ENCODE peak calls at places on chromosomes 3 and 15, in six cellular contexts. One of them, this sample, is unnamed.

GRCh38 chr3:127761101-127761802 is 61.1 kb downstream of the MGLL start:
- DNase-seq in neuronal stem cell: no peak
- DNase-seq in hepatocyte: no peak
- DNase-seq in CD4-positive, CD25-positive, alpha-beta regulatory T cell: no peak
- DNase-seq in mesenchymal stem cell: no peak
- DNase-seq in A673: no peak
- DNase-seq in this sample: no peak

GRCh38 chr15:90126457-90127435 is 24.5 kb upstream of the IDH2 start:
- DNase-seq in CD4-positive, CD25-positive, alpha-beta regulatory T cell: no peak
- DNase-seq in A673: no peak
- DNase-seq in mesenchymal stem cell: no peak
- DNase-seq in neuronal stem cell: no peak
- DNase-seq in hepatocyte: peak; percentile 46
- DNase-seq in this sample: no peak

GRCh38 chr3:2300938-2301337 is 202.3 kb downstream of the CNTN4 start:
- DNase-seq in neuronal stem cell: no peak
- DNase-seq in mesenchymal stem cell: no peak
- DNase-seq in CD4-positive, CD25-positive, alpha-beta regulatory T cell: no peak
- DNase-seq in hepatocyte: no peak
- DNase-seq in A673: no peak
- DNase-seq in this sample: no peak

GRCh38 chr3:67048716-67049076 is 50.6 kb downstream of the KBTBD8 start:
- DNase-seq in hepatocyte: no peak
- DNase-seq in neuronal stem cell: no peak
- DNase-seq in mesenchymal stem cell: no peak
- DNase-seq in CD4-positive, CD25-positive, alpha-beta regulatory T cell: no peak
- DNase-seq in A673: no peak
- DNase-seq in this sample: no peak

GRCh38 chr3:182487621-182488020 is 305.7 kb upstream of the ATP11B start:
- DNase-seq in neuronal stem cell: no peak
- DNase-seq in hepatocyte: no peak
- DNase-seq in A673: no peak
- DNase-seq in mesenchymal stem cell: no peak
- DNase-seq in CD4-positive, CD25-positive, alpha-beta regulatory T cell: no peak
- DNase-seq in this sample: no peak

GRCh38 chr15:47991376-47991775 is 129.4 kb upstream of the SLC24A5 start:
- DNase-seq in CD4-positive, CD25-positive, alpha-beta regulatory T cell: no peak
- DNase-seq in A673: peak; percentile 44
- DNase-seq in hepatocyte: no peak
- DNase-seq in neuronal stem cell: no peak
- DNase-seq in mesenchymal stem cell: peak; percentile 83
- DNase-seq in this sample: no peak

GRCh38 chr3:133930341-133930933 is 34.8 kb upstream of the RAB6B start:
- DNase-seq in hepatocyte: peak; percentile 80
- DNase-seq in A673: peak; percentile 65
- DNase-seq in neuronal stem cell: peak; percentile 44
- DNase-seq in CD4-positive, CD25-positive, alpha-beta regulatory T cell: no peak
- DNase-seq in mesenchymal stem cell: peak; percentile 72
- DNase-seq in this sample: no peak

GRCh38 chr3:113697192-113698090 is 999 bp upstream of the USF3 start:
- DNase-seq in A673: no peak
- DNase-seq in mesenchymal stem cell: peak; percentile 55
- DNase-seq in neuronal stem cell: no peak
- DNase-seq in CD4-positive, CD25-positive, alpha-beta regulatory T cell: no peak
- DNase-seq in hepatocyte: peak; percentile 23
- DNase-seq in this sample: no peak

GRCh38 chr3:49171119-49171774 is at the start of gene KLHDC8B:
- DNase-seq in mesenchymal stem cell: peak; percentile 94
- DNase-seq in CD4-positive, CD25-positive, alpha-beta regulatory T cell: peak; percentile 74
- DNase-seq in hepatocyte: peak; percentile 94
- DNase-seq in A673: peak; percentile 62
- DNase-seq in neuronal stem cell: peak; percentile 89
- DNase-seq in this sample: peak; percentile 75

GRCh38 chr3:125644036-125645025 is 49.0 kb upstream of the OSBPL11 start:
- DNase-seq in CD4-positive, CD25-positive, alpha-beta regulatory T cell: no peak
- DNase-seq in A673: no peak
- DNase-seq in neuronal stem cell: no peak
- DNase-seq in hepatocyte: peak; percentile 53
- DNase-seq in mesenchymal stem cell: peak; percentile 45
- DNase-seq in this sample: no peak

GRCh38 chr3:169846458-169847193 is 23.1 kb downstream of the LRRC31 start:
- DNase-seq in CD4-positive, CD25-positive, alpha-beta regulatory T cell: no peak
- DNase-seq in mesenchymal stem cell: peak; percentile 14
- DNase-seq in neuronal stem cell: no peak
- DNase-seq in hepatocyte: no peak
- DNase-seq in A673: no peak
- DNase-seq in this sample: no peak

GRCh38 chr15:25687689-25688088 is 175.4 kb downstream of the ATP10A start:
- DNase-seq in A673: no peak
- DNase-seq in neuronal stem cell: no peak
- DNase-seq in hepatocyte: no peak
- DNase-seq in mesenchymal stem cell: no peak
- DNase-seq in CD4-positive, CD25-positive, alpha-beta regulatory T cell: no peak
- DNase-seq in this sample: no peak

GRCh38 chr3:134693226-134693625 is 42.4 kb upstream of the KY start:
- DNase-seq in mesenchymal stem cell: no peak
- DNase-seq in A673: no peak
- DNase-seq in hepatocyte: no peak
- DNase-seq in CD4-positive, CD25-positive, alpha-beta regulatory T cell: no peak
- DNase-seq in neuronal stem cell: no peak
- DNase-seq in this sample: no peak

GRCh38 chr3:47443611-47443995 is 32.1 kb downstream of the SCAP start:
- DNase-seq in hepatocyte: peak; percentile 82
- DNase-seq in mesenchymal stem cell: peak; percentile 72
- DNase-seq in A673: no peak
- DNase-seq in neuronal stem cell: no peak
- DNase-seq in CD4-positive, CD25-positive, alpha-beta regulatory T cell: no peak
- DNase-seq in this sample: no peak

GRCh38 chr3:43435706-43436105 is 149.4 kb downstream of the SNRK start:
- DNase-seq in CD4-positive, CD25-positive, alpha-beta regulatory T cell: no peak
- DNase-seq in mesenchymal stem cell: no peak
- DNase-seq in neuronal stem cell: no peak
- DNase-seq in A673: no peak
- DNase-seq in hepatocyte: no peak
- DNase-seq in this sample: no peak

GRCh38 chr15:29680806-29681485 is 141.3 kb downstream of the TJP1 start:
- DNase-seq in CD4-positive, CD25-positive, alpha-beta regulatory T cell: no peak
- DNase-seq in mesenchymal stem cell: no peak
- DNase-seq in neuronal stem cell: no peak
- DNase-seq in A673: no peak
- DNase-seq in hepatocyte: no peak
- DNase-seq in this sample: no peak

GRCh38 chr15:31273258-31273941 is 53.2 kb upstream of the KLF13 start:
- DNase-seq in A673: no peak
- DNase-seq in CD4-positive, CD25-positive, alpha-beta regulatory T cell: no peak
- DNase-seq in hepatocyte: peak; percentile 5
- DNase-seq in neuronal stem cell: no peak
- DNase-seq in mesenchymal stem cell: no peak
- DNase-seq in this sample: no peak

GRCh38 chr15:25470230-25470629 is 31.4 kb upstream of the UBE3A start:
- DNase-seq in A673: no peak
- DNase-seq in neuronal stem cell: no peak
- DNase-seq in mesenchymal stem cell: no peak
- DNase-seq in CD4-positive, CD25-positive, alpha-beta regulatory T cell: no peak
- DNase-seq in hepatocyte: no peak
- DNase-seq in this sample: no peak

GRCh38 chr15:83379574-83379973 is 67.6 kb upstream of the SH3GL3 start:
- DNase-seq in mesenchymal stem cell: peak; percentile 16
- DNase-seq in CD4-positive, CD25-positive, alpha-beta regulatory T cell: no peak
- DNase-seq in hepatocyte: no peak
- DNase-seq in A673: no peak
- DNase-seq in neuronal stem cell: no peak
- DNase-seq in this sample: no peak

GRCh38 chr15:96353931-96354730 is 23.6 kb downstream of the NR2F2 start:
- DNase-seq in hepatocyte: peak; percentile 61
- DNase-seq in A673: no peak
- DNase-seq in CD4-positive, CD25-positive, alpha-beta regulatory T cell: no peak
- DNase-seq in mesenchymal stem cell: peak; percentile 76
- DNase-seq in neuronal stem cell: peak; percentile 39
- DNase-seq in this sample: no peak

GRCh38 chr15:81183403-81183760 is 13.3 kb upstream of the IL16 start:
- DNase-seq in neuronal stem cell: no peak
- DNase-seq in CD4-positive, CD25-positive, alpha-beta regulatory T cell: no peak
- DNase-seq in hepatocyte: no peak
- DNase-seq in mesenchymal stem cell: no peak
- DNase-seq in A673: no peak
- DNase-seq in this sample: no peak

GRCh38 chr15:25862469-25863066 is 559 bp downstream of the ATP10A start:
- DNase-seq in CD4-positive, CD25-positive, alpha-beta regulatory T cell: peak; percentile 66
- DNase-seq in A673: no peak
- DNase-seq in neuronal stem cell: no peak
- DNase-seq in hepatocyte: peak; percentile 51
- DNase-seq in mesenchymal stem cell: no peak
- DNase-seq in this sample: peak; percentile 65

GRCh38 chr15:42408178-42408577 is 48.9 kb downstream of the CAPN3 start:
- DNase-seq in hepatocyte: no peak
- DNase-seq in mesenchymal stem cell: no peak
- DNase-seq in neuronal stem cell: no peak
- DNase-seq in A673: no peak
- DNase-seq in CD4-positive, CD25-positive, alpha-beta regulatory T cell: no peak
- DNase-seq in this sample: no peak

GRCh38 chr3:184358921-184359350 is 2.5 kb downstream of the CLCN2 start:
- DNase-seq in mesenchymal stem cell: no peak
- DNase-seq in CD4-positive, CD25-positive, alpha-beta regulatory T cell: no peak
- DNase-seq in hepatocyte: no peak
- DNase-seq in A673: no peak
- DNase-seq in neuronal stem cell: no peak
- DNase-seq in this sample: no peak

GRCh38 chr3:168977696-168978374 is 685.7 kb downstream of the MECOM start:
- DNase-seq in CD4-positive, CD25-positive, alpha-beta regulatory T cell: no peak
- DNase-seq in hepatocyte: no peak
- DNase-seq in mesenchymal stem cell: no peak
- DNase-seq in A673: no peak
- DNase-seq in neuronal stem cell: no peak
- DNase-seq in this sample: no peak

GRCh38 chr3:106257172-106257571 is 388.4 kb upstream of the CBLB start:
- DNase-seq in mesenchymal stem cell: no peak
- DNase-seq in neuronal stem cell: no peak
- DNase-seq in A673: no peak
- DNase-seq in CD4-positive, CD25-positive, alpha-beta regulatory T cell: no peak
- DNase-seq in hepatocyte: no peak
- DNase-seq in this sample: no peak
- H3K4me3 ChIP-seq in mesenchymal stem cell: no peak overlapping the region
- H3K4me3 ChIP-seq in neuronal stem cell: no peak overlapping the region
- H3K4me3 ChIP-seq in A673: no peak overlapping the region
- H3K4me3 ChIP-seq in CD4-positive, CD25-positive, alpha-beta regulatory T cell: no peak overlapping the region
- H3K4me3 ChIP-seq in hepatocyte: no peak overlapping the region
- H3K4me3 ChIP-seq in this sample: no peak overlapping the region

DNA sequence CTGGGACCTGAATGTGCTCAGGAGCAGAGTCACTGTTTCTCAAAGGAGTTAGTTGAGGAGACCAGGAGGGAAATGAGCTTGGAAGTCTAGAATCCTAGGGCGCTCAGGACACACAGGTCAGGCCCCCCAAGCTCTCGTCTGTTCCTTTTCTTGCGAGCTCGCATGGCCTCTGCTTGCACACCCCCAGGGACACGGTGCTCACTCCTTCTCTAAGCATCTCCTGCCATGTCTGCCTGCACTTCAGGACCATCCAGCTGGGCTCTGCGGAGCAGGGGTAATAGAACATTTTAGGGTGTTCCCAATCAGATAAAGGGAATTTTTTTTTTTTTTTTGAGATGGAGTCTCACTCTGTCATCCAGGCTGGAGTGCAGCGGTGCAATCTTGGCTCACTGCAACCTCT is 213.2 kb downstream of the XXYLT1 start:
- DNase-seq in A673: no peak
- DNase-seq in neuronal stem cell: no peak
- DNase-seq in hepatocyte: no peak
- DNase-seq in CD4-positive, CD25-positive, alpha-beta regulatory T cell: no peak
- DNase-seq in mesenchymal stem cell: no peak
- DNase-seq in this sample: no peak
- H3K27me3 ChIP-seq in A673: no peaks in the 10 kb centered on the region
- H3K27me3 ChIP-seq in neuronal stem cell: no peaks in the 10 kb centered on the region
- H3K27me3 ChIP-seq in hepatocyte: no peaks in the 10 kb centered on the region
- H3K27me3 ChIP-seq in CD4-positive, CD25-positive, alpha-beta regulatory T cell: peaks cover 2% of the 10 kb centered on the region
- H3K27me3 ChIP-seq in mesenchymal stem cell: peaks cover 50% of the 10 kb centered on the region
- H3K27me3 ChIP-seq in this sample: no peaks in the 10 kb centered on the region

DNA sequence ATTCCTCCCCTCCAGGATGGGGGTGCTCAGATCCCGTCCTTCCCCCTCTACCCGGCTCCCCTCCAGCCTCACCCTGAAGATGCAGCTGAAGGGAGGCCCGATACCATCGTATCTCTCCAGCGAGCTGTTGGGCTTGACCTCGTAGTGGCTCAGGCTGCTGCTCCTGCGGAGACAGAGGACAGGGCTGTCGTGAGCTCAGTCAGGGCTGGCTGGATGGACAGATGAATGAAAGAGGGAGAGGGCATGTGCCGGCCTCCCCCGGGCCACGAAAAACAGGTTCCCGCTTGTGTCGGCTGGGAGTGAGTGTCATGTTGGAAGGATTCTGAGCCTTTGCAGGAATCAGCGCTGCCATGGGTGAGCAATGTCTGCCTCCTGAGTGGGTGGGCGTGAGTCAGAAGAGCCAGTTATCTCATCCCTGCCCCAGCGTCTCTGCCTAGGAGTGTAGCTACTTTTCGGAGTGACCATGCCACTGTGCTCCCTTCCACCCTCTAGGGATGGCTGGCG is 35.2 kb downstream of the FEM1B start:
- DNase-seq in CD4-positive, CD25-positive, alpha-beta regulatory T cell: no peak
- DNase-seq in mesenchymal stem cell: peak; percentile 36
- DNase-seq in A673: no peak
- DNase-seq in neuronal stem cell: no peak
- DNase-seq in hepatocyte: no peak
- DNase-seq in this sample: no peak
- H3K27ac ChIP-seq in CD4-positive, CD25-positive, alpha-beta regulatory T cell: no peak overlapping the region
- H3K27ac ChIP-seq in mesenchymal stem cell: no peak overlapping the region
- H3K27ac ChIP-seq in A673: no peak overlapping the region
- H3K27ac ChIP-seq in neuronal stem cell: no peak overlapping the region
- H3K27ac ChIP-seq in hepatocyte: no peak overlapping the region
- H3K27ac ChIP-seq in this sample: no peak overlapping the region

DNA sequence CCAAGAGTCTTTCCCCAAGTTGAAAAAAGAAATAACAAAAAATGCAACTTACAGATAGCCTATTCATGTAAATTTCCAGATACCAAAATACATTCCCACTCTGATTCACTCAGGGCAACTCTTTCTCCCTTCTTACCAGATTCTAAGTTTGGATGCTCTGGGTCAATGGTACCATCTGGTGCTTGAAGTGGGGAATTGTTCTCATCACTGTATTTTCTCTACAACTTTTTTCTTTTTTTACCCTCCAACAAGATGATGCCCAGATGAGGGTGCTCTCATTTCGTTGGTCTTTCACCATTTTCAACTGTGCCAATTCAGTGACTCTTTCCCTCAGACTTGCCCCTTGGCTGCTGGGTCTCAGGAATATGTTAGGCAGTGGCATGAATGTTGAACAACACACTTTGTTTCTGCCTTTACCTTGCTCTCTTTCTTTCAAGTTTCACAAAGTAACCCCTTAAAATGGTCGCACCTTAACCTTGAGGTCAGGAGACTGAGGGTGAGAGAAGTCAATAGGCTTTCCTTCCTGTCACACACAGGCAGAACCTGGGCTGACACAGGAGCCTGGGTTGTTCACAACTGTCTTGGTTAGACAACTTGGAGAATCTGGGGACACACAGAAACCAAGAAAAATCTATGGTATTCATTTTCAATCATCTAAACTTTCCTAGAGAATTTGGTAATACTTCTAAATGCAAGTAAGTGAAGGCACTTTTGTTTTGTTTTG is 330.7 kb upstream of the SLCO3A1 start:
- DNase-seq in CD4-positive, CD25-positive, alpha-beta regulatory T cell: peak; percentile 43
- DNase-seq in mesenchymal stem cell: no peak
- DNase-seq in A673: peak; percentile 51
- DNase-seq in hepatocyte: no peak
- DNase-seq in neuronal stem cell: no peak
- DNase-seq in this sample: peak; percentile 48
- H3K4me3 ChIP-seq in CD4-positive, CD25-positive, alpha-beta regulatory T cell: no peak overlapping the region
- H3K4me3 ChIP-seq in mesenchymal stem cell: no peak overlapping the region
- H3K4me3 ChIP-seq in A673: no peak overlapping the region
- H3K4me3 ChIP-seq in hepatocyte: no peak overlapping the region
- H3K4me3 ChIP-seq in neuronal stem cell: no peak overlapping the region
- H3K4me3 ChIP-seq in this sample: no peak overlapping the region